ENCODE peak calls at places on chromosomes 4 and X, in nine cellular contexts. One of them, this sample, is unnamed.

GRCh38 chr4:155787113-155787710 is 28.4 kb downstream of the GUCY1B1 start:
- DNase-seq in nephron progenitor cell: peak
- DNase-seq in Calu3: peak
- DNase-seq in BE2C: peak
- DNase-seq in AG09319: peak
- DNase-seq in BJ: no peak
- DNase-seq in GM12865: peak
- DNase-seq in pancreas: no peak
- DNase-seq in cardiac muscle cell: peak
- DNase-seq in this sample: peak

GRCh38 chrX:19643203-19643602 is 127.9 kb upstream of the MAP3K15 start:
- DNase-seq in AG09319: no peak
- DNase-seq in cardiac muscle cell: no peak
- DNase-seq in GM12865: no peak
- DNase-seq in BJ: no peak
- DNase-seq in Calu3: no peak
- DNase-seq in pancreas: no peak
- DNase-seq in BE2C: no peak
- DNase-seq in nephron progenitor cell: no peak
- DNase-seq in this sample: no peak

GRCh38 chrX:120262781-120263719 is 12.4 kb downstream of the ZBTB33 start:
- DNase-seq in AG09319: no peak
- DNase-seq in GM12865: peak
- DNase-seq in Calu3: no peak
- DNase-seq in pancreas: no peak
- DNase-seq in nephron progenitor cell: no peak
- DNase-seq in BJ: no peak
- DNase-seq in BE2C: no peak
- DNase-seq in cardiac muscle cell: no peak
- DNase-seq in this sample: no peak

GRCh38 chr4:111070390-111070789 is 447.5 kb upstream of the PITX2 start:
- DNase-seq in cardiac muscle cell: no peak
- DNase-seq in pancreas: no peak
- DNase-seq in GM12865: no peak
- DNase-seq in BE2C: no peak
- DNase-seq in BJ: no peak
- DNase-seq in nephron progenitor cell: no peak
- DNase-seq in AG09319: no peak
- DNase-seq in Calu3: no peak
- DNase-seq in this sample: no peak

GRCh38 chrX:136192839-136193414 is 45.6 kb downstream of the FHL1 start:
- DNase-seq in BJ: peak
- DNase-seq in BE2C: no peak
- DNase-seq in Calu3: no peak
- DNase-seq in nephron progenitor cell: no peak
- DNase-seq in pancreas: no peak
- DNase-seq in cardiac muscle cell: peak
- DNase-seq in GM12865: no peak
- DNase-seq in AG09319: no peak
- DNase-seq in this sample: no peak

GRCh38 chr4:1278336-1278670 is 11.4 kb upstream of the MAEA start:
- DNase-seq in GM12865: no peak
- DNase-seq in AG09319: no peak
- DNase-seq in cardiac muscle cell: no peak
- DNase-seq in nephron progenitor cell: no peak
- DNase-seq in Calu3: no peak
- DNase-seq in BE2C: no peak
- DNase-seq in BJ: no peak
- DNase-seq in pancreas: no peak
- DNase-seq in this sample: peak

GRCh38 chr4:113627321-113627720 is 134.2 kb downstream of the CAMK2D start:
- DNase-seq in nephron progenitor cell: no peak
- DNase-seq in GM12865: no peak
- DNase-seq in BE2C: no peak
- DNase-seq in pancreas: no peak
- DNase-seq in BJ: no peak
- DNase-seq in cardiac muscle cell: no peak
- DNase-seq in Calu3: no peak
- DNase-seq in AG09319: no peak
- DNase-seq in this sample: no peak

GRCh38 chr4:2087170-2087569 is 28.0 kb downstream of the NAT8L start:
- DNase-seq in GM12865: no peak
- DNase-seq in Calu3: no peak
- DNase-seq in pancreas: no peak
- DNase-seq in cardiac muscle cell: no peak
- DNase-seq in AG09319: no peak
- DNase-seq in BJ: no peak
- DNase-seq in nephron progenitor cell: no peak
- DNase-seq in BE2C: no peak
- DNase-seq in this sample: no peak

GRCh38 chr4:93396274-93396673 is 432.3 kb upstream of the ATOH1 start:
- DNase-seq in BE2C: no peak
- DNase-seq in pancreas: no peak
- DNase-seq in BJ: no peak
- DNase-seq in nephron progenitor cell: no peak
- DNase-seq in GM12865: no peak
- DNase-seq in cardiac muscle cell: peak
- DNase-seq in Calu3: no peak
- DNase-seq in AG09319: peak
- DNase-seq in this sample: no peak

GRCh38 chr4:55545133-55545532 is 1.6 kb downstream of the CLOCK start:
- DNase-seq in Calu3: no peak
- DNase-seq in cardiac muscle cell: peak
- DNase-seq in nephron progenitor cell: no peak
- DNase-seq in GM12865: no peak
- DNase-seq in BJ: no peak
- DNase-seq in BE2C: no peak
- DNase-seq in pancreas: no peak
- DNase-seq in AG09319: no peak
- DNase-seq in this sample: no peak

GRCh38 chr4:71231753-71232420 is 106.9 kb upstream of the SLC4A4 start:
- DNase-seq in GM12865: no peak
- DNase-seq in AG09319: no peak
- DNase-seq in pancreas: no peak
- DNase-seq in Calu3: no peak
- DNase-seq in nephron progenitor cell: no peak
- DNase-seq in BJ: no peak
- DNase-seq in cardiac muscle cell: no peak
- DNase-seq in BE2C: no peak
- DNase-seq in this sample: no peak

GRCh38 chr4:85642356-85643100 is 167.6 kb downstream of the ARHGAP24 start:
- DNase-seq in nephron progenitor cell: no peak
- DNase-seq in AG09319: no peak
- DNase-seq in BE2C: no peak
- DNase-seq in cardiac muscle cell: no peak
- DNase-seq in pancreas: no peak
- DNase-seq in Calu3: no peak
- DNase-seq in GM12865: peak
- DNase-seq in BJ: no peak
- DNase-seq in this sample: no peak

GRCh38 chr4:85544751-85545150 is 69.8 kb downstream of the ARHGAP24 start:
- DNase-seq in BJ: no peak
- DNase-seq in cardiac muscle cell: no peak
- DNase-seq in GM12865: no peak
- DNase-seq in BE2C: no peak
- DNase-seq in pancreas: no peak
- DNase-seq in Calu3: no peak
- DNase-seq in AG09319: no peak
- DNase-seq in nephron progenitor cell: no peak
- DNase-seq in this sample: no peak

GRCh38 chrX:55908685-55909212 is 191.2 kb downstream of the RRAGB start:
- DNase-seq in pancreas: no peak
- DNase-seq in AG09319: no peak
- DNase-seq in cardiac muscle cell: peak
- DNase-seq in nephron progenitor cell: peak
- DNase-seq in GM12865: peak
- DNase-seq in BE2C: no peak
- DNase-seq in BJ: no peak
- DNase-seq in Calu3: peak
- DNase-seq in this sample: peak

GRCh38 chr4:128596115-128596514 is 213.4 kb upstream of the JADE1 start:
- DNase-seq in Calu3: no peak
- DNase-seq in cardiac muscle cell: no peak
- DNase-seq in BE2C: no peak
- DNase-seq in nephron progenitor cell: peak
- DNase-seq in pancreas: peak
- DNase-seq in AG09319: no peak
- DNase-seq in BJ: no peak
- DNase-seq in GM12865: no peak
- DNase-seq in this sample: no peak

GRCh38 chr4:16801356-16801755 is 97.1 kb downstream of the LDB2 start:
- DNase-seq in BE2C: no peak
- DNase-seq in cardiac muscle cell: no peak
- DNase-seq in Calu3: no peak
- DNase-seq in nephron progenitor cell: no peak
- DNase-seq in pancreas: no peak
- DNase-seq in AG09319: no peak
- DNase-seq in GM12865: no peak
- DNase-seq in BJ: no peak
- DNase-seq in this sample: no peak

GRCh38 chr4:20641971-20642370 is 58.3 kb upstream of the PACRGL start:
- DNase-seq in BJ: no peak
- DNase-seq in pancreas: no peak
- DNase-seq in GM12865: no peak
- DNase-seq in Calu3: no peak
- DNase-seq in cardiac muscle cell: no peak
- DNase-seq in nephron progenitor cell: no peak
- DNase-seq in BE2C: no peak
- DNase-seq in AG09319: no peak
- DNase-seq in this sample: no peak

GRCh38 chr4:166622425-166622977 is 611.8 kb downstream of the SPOCK3 start:
- DNase-seq in pancreas: no peak
- DNase-seq in AG09319: no peak
- DNase-seq in BE2C: peak
- DNase-seq in GM12865: peak
- DNase-seq in cardiac muscle cell: no peak
- DNase-seq in BJ: no peak
- DNase-seq in nephron progenitor cell: no peak
- DNase-seq in Calu3: peak
- DNase-seq in this sample: no peak

GRCh38 chrX:140664939-140665338 is 44.6 kb upstream of the LINC00632 start:
- DNase-seq in AG09319: no peak
- DNase-seq in GM12865: peak
- DNase-seq in cardiac muscle cell: peak
- DNase-seq in Calu3: no peak
- DNase-seq in BE2C: no peak
- DNase-seq in pancreas: no peak
- DNase-seq in BJ: no peak
- DNase-seq in nephron progenitor cell: no peak
- DNase-seq in this sample: no peak

GRCh38 chr4:89256203-89256800 is 51.3 kb downstream of the GPRIN3 start:
- DNase-seq in BJ: no peak
- DNase-seq in pancreas: no peak
- DNase-seq in BE2C: no peak
- DNase-seq in Calu3: no peak
- DNase-seq in GM12865: no peak
- DNase-seq in AG09319: no peak
- DNase-seq in cardiac muscle cell: no peak
- DNase-seq in nephron progenitor cell: no peak
- DNase-seq in this sample: no peak

GRCh38 chr4:89257376-89257775 is 50.2 kb downstream of the GPRIN3 start:
- DNase-seq in pancreas: no peak
- DNase-seq in BE2C: no peak
- DNase-seq in AG09319: no peak
- DNase-seq in BJ: no peak
- DNase-seq in GM12865: no peak
- DNase-seq in nephron progenitor cell: no peak
- DNase-seq in cardiac muscle cell: no peak
- DNase-seq in Calu3: no peak
- DNase-seq in this sample: no peak

GRCh38 chr4:89253935-89254334 is 53.7 kb downstream of the GPRIN3 start:
- DNase-seq in GM12865: no peak
- DNase-seq in BE2C: no peak
- DNase-seq in pancreas: no peak
- DNase-seq in cardiac muscle cell: no peak
- DNase-seq in BJ: no peak
- DNase-seq in nephron progenitor cell: no peak
- DNase-seq in AG09319: no peak
- DNase-seq in Calu3: no peak
- DNase-seq in this sample: no peak

GRCh38 chr4:89253306-89253705 is 54.3 kb downstream of the GPRIN3 start:
- DNase-seq in BJ: no peak
- DNase-seq in BE2C: no peak
- DNase-seq in GM12865: no peak
- DNase-seq in cardiac muscle cell: no peak
- DNase-seq in pancreas: no peak
- DNase-seq in AG09319: no peak
- DNase-seq in nephron progenitor cell: no peak
- DNase-seq in Calu3: no peak
- DNase-seq in this sample: no peak

GRCh38 chr4:89254847-89255246 is 52.8 kb downstream of the GPRIN3 start:
- DNase-seq in Calu3: peak
- DNase-seq in pancreas: peak
- DNase-seq in cardiac muscle cell: peak
- DNase-seq in BJ: no peak
- DNase-seq in BE2C: peak
- DNase-seq in AG09319: no peak
- DNase-seq in GM12865: peak
- DNase-seq in nephron progenitor cell: peak
- DNase-seq in this sample: peak
- TF ChIP-seq CTCF in Calu3: no peak
- TF ChIP-seq CTCF in pancreas: peak
- TF ChIP-seq CTCF in cardiac muscle cell: peak
- TF ChIP-seq CTCF in BJ: peak
- TF ChIP-seq CTCF in BE2C: peak
- TF ChIP-seq CTCF in AG09319: peak
- TF ChIP-seq CTCF in GM12865: peak
- TF ChIP-seq CTCF in nephron progenitor cell: peak
- TF ChIP-seq CTCF in this sample: peak

GRCh38 chr4:109682875-109683274 is 20.4 kb downstream of the CASP6 start:
- DNase-seq in nephron progenitor cell: no peak
- DNase-seq in Calu3: no peak
- DNase-seq in GM12865: no peak
- DNase-seq in pancreas: no peak
- DNase-seq in BE2C: no peak
- DNase-seq in AG09319: no peak
- DNase-seq in cardiac muscle cell: no peak
- DNase-seq in BJ: no peak
- DNase-seq in this sample: no peak
- TF ChIP-seq CTCF in nephron progenitor cell: no peak
- TF ChIP-seq CTCF in Calu3: no peak
- TF ChIP-seq CTCF in GM12865: no peak
- TF ChIP-seq CTCF in pancreas: no peak
- TF ChIP-seq CTCF in BE2C: no peak
- TF ChIP-seq CTCF in AG09319: no peak
- TF ChIP-seq CTCF in cardiac muscle cell: no peak
- TF ChIP-seq CTCF in BJ: no peak
- TF ChIP-seq CTCF in this sample: no peak

GRCh38 chr4:122224348-122224747 is 72.2 kb downstream of the BLTP1 start:
- DNase-seq in GM12865: peak
- DNase-seq in BJ: no peak
- DNase-seq in cardiac muscle cell: peak
- DNase-seq in Calu3: no peak
- DNase-seq in pancreas: no peak
- DNase-seq in BE2C: no peak
- DNase-seq in AG09319: no peak
- DNase-seq in nephron progenitor cell: peak
- DNase-seq in this sample: peak
- TF ChIP-seq CTCF in GM12865: peak
- TF ChIP-seq CTCF in BJ: peak
- TF ChIP-seq CTCF in cardiac muscle cell: peak
- TF ChIP-seq CTCF in Calu3: no peak
- TF ChIP-seq CTCF in pancreas: no peak
- TF ChIP-seq CTCF in BE2C: peak
- TF ChIP-seq CTCF in AG09319: peak
- TF ChIP-seq CTCF in nephron progenitor cell: peak
- TF ChIP-seq CTCF in this sample: no peak

GRCh38 chrX:101348452-101349222 is at the start of gene TIMM8A:
- DNase-seq in cardiac muscle cell: peak
- DNase-seq in Calu3: peak
- DNase-seq in BE2C: peak
- DNase-seq in GM12865: peak
- DNase-seq in AG09319: peak
- DNase-seq in nephron progenitor cell: peak
- DNase-seq in pancreas: peak
- DNase-seq in BJ: peak
- DNase-seq in this sample: peak
- TF ChIP-seq CTCF in cardiac muscle cell: no peak
- TF ChIP-seq CTCF in Calu3: no peak
- TF ChIP-seq CTCF in BE2C: no peak
- TF ChIP-seq CTCF in GM12865: no peak
- TF ChIP-seq CTCF in AG09319: no peak
- TF ChIP-seq CTCF in nephron progenitor cell: no peak
- TF ChIP-seq CTCF in pancreas: no peak
- TF ChIP-seq CTCF in BJ: no peak
- TF ChIP-seq CTCF in this sample: no peak